ENCODE peak calls at places on chromosomes 3 and 15, in seven cellular contexts. J is endothelial cell, T is psoas muscle, U is WTC11, P is sigmoid colon, Q is MM.1S, M is glutamatergic neuron. E is an unnamed sample.

GRCh38 chr3:39469258-39469657 is 1.8 kb downstream of the MOBP start:
- DNase-seq in J (no peak), T (no peak), U (no peak), P (no peak), Q (no peak), M (no peak), E (no peak)

GRCh38 chr3:143510601-143511000 is 337.7 kb downstream of the SLC9A9 start:
- DNase-seq in J (no peak), T (no peak), U (no peak), P (no peak), Q (no peak), M (no peak), E (no peak)

GRCh38 chr3:104554409-104554808 is 812.3 kb upstream of the ALCAM start:
- DNase-seq in J (no peak), T (no peak), U (no peak), P (no peak), Q (no peak), M (no peak), E (no peak)

GRCh38 chr15:70269991-70270751 is 172.5 kb upstream of the TLE3 start:
- DNase-seq in J (no peak), T (peak; percentile 63), U (no peak), P (no peak), Q (no peak), M (no peak), E (no peak)

GRCh38 chr3:29764603-29765254 is 483.9 kb downstream of the RBMS3 start:
- DNase-seq in J (no peak), T (no peak), U (no peak), P (no peak), Q (no peak), M (no peak), E (no peak)

GRCh38 chr3:126716057-126716456 is 12.0 kb downstream of the CHCHD6 start:
- DNase-seq in J (no peak), T (no peak), U (no peak), P (no peak), Q (no peak), M (no peak), E (no peak)

GRCh38 chr15:40398413-40398873 is 7.2 kb upstream of the IVD start:
- DNase-seq in J (no peak), T (no peak), U (no peak), P (no peak), Q (peak; percentile 58), M (no peak), E (no peak)

GRCh38 chr3:62228467-62228866 is 144.9 kb downstream of the FEZF2 start:
- DNase-seq in J (no peak), T (no peak), U (no peak), P (no peak), Q (no peak), M (no peak), E (no peak)

GRCh38 chr15:100383302-100384107 is 41.7 kb upstream of the ADAMTS17 start:
- DNase-seq in J (peak; percentile 42), T (no peak), U (peak; percentile 40), P (no peak), Q (peak; percentile 23), M (no peak), E (no peak)

GRCh38 chr3:44954962-44955361 is 21.0 kb downstream of the ZDHHC3 start:
- DNase-seq in J (no peak), T (no peak), U (no peak), P (no peak), Q (no peak), M (no peak), E (no peak)

GRCh38 chr3:169591159-169591951 is 72.2 kb downstream of the MECOM start:
- DNase-seq in J (no peak), T (no peak), U (no peak), P (no peak), Q (peak; percentile 22), M (no peak), E (no peak)

GRCh38 chr3:85710490-85710889 is 751.7 kb downstream of the CADM2 start:
- DNase-seq in J (no peak), T (no peak), U (no peak), P (no peak), Q (no peak), M (no peak), E (no peak)

GRCh38 chr15:92631721-92632120 is 23.9 kb downstream of the FAM174B start:
- DNase-seq in J (no peak), T (no peak), U (no peak), P (no peak), Q (no peak), M (no peak), E (no peak)

GRCh38 chr3:141382571-141382970 is 14.3 kb downstream of the ZBTB38 start:
- DNase-seq in J (no peak), T (no peak), U (no peak), P (no peak), Q (no peak), M (no peak), E (no peak)

GRCh38 chr15:85335193-85335939 is 45.0 kb upstream of the AKAP13 start:
- DNase-seq in J (peak; percentile 8), T (no peak), U (no peak), P (no peak), Q (no peak), M (no peak), E (no peak)

GRCh38 chr3:13891492-13892073 is 11.7 kb upstream of the WNT7A start:
- DNase-seq in J (no peak), T (no peak), U (no peak), P (no peak), Q (no peak), M (no peak), E (no peak)

GRCh38 chr3:24388159-24388558 is 106.5 kb downstream of the THRB start:
- DNase-seq in J (no peak), T (no peak), U (no peak), P (no peak), Q (no peak), M (no peak), E (no peak)

GRCh38 chr15:79595995-79596622 is 164.0 kb downstream of the MINAR1 start:
- DNase-seq in J (peak; percentile 70), T (no peak), U (peak; percentile 72), P (no peak), Q (peak; percentile 96), M (peak; percentile 53), E (peak; percentile 19)

DNA sequence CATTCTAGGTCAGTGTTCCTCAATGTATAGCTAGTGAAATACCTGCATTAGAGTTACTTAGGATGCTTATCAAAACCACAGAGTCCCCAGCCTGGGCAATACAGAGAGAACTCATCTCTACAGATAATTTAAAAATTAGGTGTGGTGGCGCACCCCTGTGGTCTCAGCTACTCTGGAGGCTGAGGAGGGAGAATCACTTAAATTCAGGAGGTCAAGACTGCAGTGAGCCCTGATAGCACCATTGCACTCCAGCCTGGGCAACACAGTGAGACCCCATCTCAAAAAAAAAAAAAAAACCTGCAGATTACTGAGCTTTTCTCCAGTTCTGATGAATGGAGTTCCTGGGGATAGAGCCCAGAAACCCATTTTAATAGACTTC is 10.1 kb upstream of the MINDY2 start:
- DNase-seq in J (no peak), T (no peak), U (no peak), P (no peak), Q (no peak), M (no peak), E (no peak)
- TF ChIP-seq CTCF in J (no peak), T (no peak), U (no peak), P (no peak), Q (no peak), M (no peak), E (no peak)

DNA sequence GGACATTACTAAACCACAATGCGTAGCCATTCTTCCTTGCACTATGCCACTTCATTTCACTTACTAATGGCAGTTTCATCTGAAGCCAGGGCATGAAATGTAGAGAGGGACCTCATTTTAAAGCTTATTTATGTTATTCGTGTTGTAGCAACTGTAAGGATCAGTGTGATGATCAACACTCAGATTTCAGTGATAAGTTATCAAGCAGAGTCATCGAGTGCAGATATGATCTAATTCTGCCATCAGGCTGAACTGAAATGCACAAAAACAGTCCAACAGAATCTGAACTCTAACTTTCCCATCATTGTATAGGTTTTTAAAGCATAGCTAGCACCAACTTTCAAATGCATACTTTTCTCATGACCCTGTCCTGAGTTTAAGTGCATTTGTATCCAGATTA is 14.4 kb downstream of the TNIK start:
- DNase-seq in J (no peak), T (no peak), U (no peak), P (no peak), Q (no peak), M (no peak), E (no peak)
- TF ChIP-seq CTCF in J (no peak), T (no peak), U (no peak), P (no peak), Q (no peak), M (no peak), E (no peak)

DNA sequence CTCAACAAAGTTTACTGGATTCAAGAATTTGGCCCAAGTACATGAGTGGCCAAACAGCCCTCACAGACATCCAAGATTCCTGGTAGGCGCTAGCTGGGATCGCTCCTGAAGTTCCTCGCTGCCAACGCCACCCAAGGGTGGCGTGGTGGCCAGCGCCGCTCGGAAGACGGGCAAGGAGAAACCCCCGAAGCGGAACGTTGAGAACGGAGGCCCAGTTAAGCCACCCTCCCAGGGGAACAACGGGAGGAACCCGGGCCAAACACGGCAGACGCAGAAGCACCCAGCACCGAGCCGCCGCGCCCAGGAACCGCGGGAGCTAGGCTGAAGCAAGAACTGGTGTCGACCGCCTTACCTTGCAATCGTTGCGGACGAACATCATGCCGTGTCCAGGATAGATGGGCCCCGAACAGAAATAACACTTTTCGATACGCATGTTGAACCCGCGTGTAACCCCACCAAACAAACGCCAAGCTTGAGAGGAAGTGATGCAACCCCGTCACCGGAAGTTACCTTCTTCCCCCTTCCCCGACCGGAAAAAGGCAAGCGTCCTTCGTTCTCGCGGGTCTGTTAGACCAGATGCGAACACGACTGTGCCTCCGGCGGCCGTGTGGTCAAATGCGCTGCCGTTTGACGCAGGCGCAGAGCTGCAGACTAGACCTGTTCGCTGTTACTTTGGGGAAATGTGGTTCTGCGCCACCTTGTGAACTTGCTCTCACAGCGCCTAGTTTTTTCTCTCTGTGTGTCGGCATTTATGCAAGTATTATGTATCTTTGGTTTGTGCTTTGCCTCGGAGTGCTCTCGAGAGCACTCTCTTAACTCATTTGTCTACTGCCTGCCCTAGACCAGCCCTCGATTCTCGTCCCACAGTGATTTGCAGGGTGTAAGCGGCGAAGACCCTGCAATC is at the start of gene RSL24D1:
- DNase-seq in J (peak; percentile 92), T (peak; percentile 98), U (peak; percentile 93), P (peak; percentile 98), Q (peak; percentile 99), M (peak; percentile 93), E (peak; percentile 85)
- TF ChIP-seq CTCF in J (peak; percentile 13), T (peak; percentile 37), U (no peak), P (peak; percentile 11), Q (peak; percentile 56), M (no peak), E (peak; percentile 52)

DNA sequence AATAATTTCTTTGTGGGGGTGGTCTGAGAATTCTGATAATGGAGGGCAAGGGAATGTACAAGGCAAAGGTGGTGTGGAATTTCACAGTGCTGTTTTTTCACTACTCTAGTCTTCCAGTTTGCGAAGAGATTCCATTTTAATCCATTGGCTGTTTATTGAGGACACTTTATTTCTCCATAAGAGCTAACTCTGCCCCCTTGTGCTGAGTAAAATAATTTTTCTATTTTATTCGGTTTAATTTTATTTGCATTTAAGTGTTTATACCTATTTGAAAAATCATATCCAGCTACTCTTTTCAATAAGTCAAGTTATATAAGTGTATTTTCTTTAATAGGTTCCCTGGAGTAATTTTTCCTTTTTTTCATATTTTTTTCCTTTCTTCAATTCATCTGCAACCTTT is 840.1 kb downstream of the TUSC7 start:
- DNase-seq in J (no peak), T (no peak), U (no peak), P (no peak), Q (no peak), M (no peak), E (no peak)
- TF ChIP-seq CTCF in J (no peak), T (no peak), U (no peak), P (no peak), Q (no peak), M (no peak), E (peak; percentile 33)

E was measured in neural crest cell.